ENCODE peak calls at places on chromosomes 11 and 22, in four cellular contexts. B is fibroblast of pulmonary artery, R is astrocyte of the spinal cord, V is fibroblast of mammary gland. W is an unnamed sample.
A peak's percentile ranks its signal among the peaks of the same experiment; 100 is the strongest.

GRCh38 chr11:102421262-102421661 is 31.3 kb downstream of the TMEM123 start:
- DNase-seq in V (no peak), R (no peak), B (no peak), W (no peak)

GRCh38 chr22:27962268-27963191 is 43.5 kb upstream of the PITPNB start:
- DNase-seq in V (peak; percentile 7), B (peak; percentile 18), R (peak; percentile 27), W (no peak)

GRCh38 chr22:50267591-50268390 is 2.4 kb downstream of the MAPK11 start:
- DNase-seq in B (peak; percentile 52), V (peak; percentile 27), R (peak; percentile 38), W (peak; percentile 80)

GRCh38 chr11:34425360-34425759 is 13.4 kb upstream of the CAT start:
- DNase-seq in R (no peak), B (no peak), V (no peak), W (no peak)

GRCh38 chr22:28547132-28547842 is 132.4 kb downstream of the TTC28 start:
- DNase-seq in R (peak; percentile 54), V (peak; percentile 84), B (peak; percentile 82), W (peak; percentile 22)

GRCh38 chr11:96648991-96649390 is 259.2 kb downstream of the JRKL start:
- DNase-seq in V (no peak), B (no peak), R (no peak), W (no peak)

GRCh38 chr11:78560826-78561484 is 13.7 kb downstream of the NARS2 start:
- DNase-seq in V (peak; percentile 18), B (peak; percentile 80), R (peak; percentile 27), W (no peak)

GRCh38 chr22:42296381-42296853 is 26.0 kb upstream of the TCF20 start:
- DNase-seq in R (no peak), B (no peak), V (no peak), W (no peak)

GRCh38 chr11:61026121-61027031 is 54.9 kb downstream of the CD6 start:
- DNase-seq in V (no peak), R (no peak), B (no peak), W (no peak)

GRCh38 chr22:23538502-23538860 is 41.6 kb downstream of the IGLL1 start:
- DNase-seq in R (no peak), V (no peak), B (no peak), W (no peak)
- H3K4me3 ChIP-seq in R (no peak overlapping the region), V (no peak overlapping the region), B (no peak overlapping the region), W (no peak overlapping the region)

GRCh38 chr11:69978841-69979614 is 99.1 kb upstream of the ANO1 start:
- DNase-seq in R (no peak), V (no peak), B (no peak), W (no peak)

GRCh38 chr11:69977951-69978350 is 100.2 kb upstream of the ANO1 start:
- DNase-seq in V (no peak), R (no peak), B (no peak), W (no peak)

GRCh38 chr11:69974528-69974927 is 103.6 kb upstream of the ANO1 start:
- DNase-seq in R (no peak), V (no peak), B (no peak), W (no peak)

GRCh38 chr11:69972351-69972802 is 105.7 kb upstream of the ANO1 start:
- DNase-seq in B (no peak), R (no peak), V (no peak), W (no peak)

DNA sequence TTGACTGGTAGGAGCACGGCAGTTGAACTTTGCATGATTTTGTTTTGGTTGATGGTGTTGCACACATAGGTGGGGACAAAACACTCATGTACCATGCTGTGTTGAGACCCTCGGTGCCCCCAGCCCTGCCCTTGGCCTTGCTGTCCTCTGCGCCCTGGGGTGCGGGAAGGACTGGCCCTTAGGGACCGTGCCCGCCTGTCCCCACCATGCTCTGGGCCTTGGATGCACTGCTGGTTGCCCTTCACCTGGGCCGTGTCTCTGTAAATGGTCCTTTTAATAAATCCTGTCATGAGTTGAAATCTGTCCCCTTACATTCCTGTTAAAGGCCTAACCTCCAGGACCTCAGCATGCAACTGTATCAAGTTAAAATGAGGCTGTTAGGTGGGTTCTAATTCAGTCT is 102.3 kb upstream of the ANO1 start:
- DNase-seq in V (no peak), B (no peak), R (no peak), W (no peak)
- H3K4me3 ChIP-seq in V (no peak overlapping the region), B (no peak overlapping the region), R (no peak overlapping the region), W (no peak overlapping the region)

GRCh38 chr22:39068033-39068785 is 8.9 kb upstream of the APOBEC3G start:
- DNase-seq in V (no peak), B (no peak), R (no peak), W (no peak)
- H3K4me3 ChIP-seq in V (no peak overlapping the region), B (no peak overlapping the region), R (no peak overlapping the region), W (no peak overlapping the region)

GRCh38 chr11:562046-562645 is 1.4 kb downstream of the RASSF7 start:
- DNase-seq in V (no peak), R (no peak), B (no peak), W (no peak)
- H3K4me3 ChIP-seq in V (no peak overlapping the region), R (no peak overlapping the region), B (no peak overlapping the region), W (peak overlapping the region; percentile 54)

GRCh38 chr22:17920145-17920605 is 104.2 kb downstream of the MICAL3 start:
- DNase-seq in R (no peak), V (peak; percentile 20), B (peak; percentile 56), W (peak; percentile 82)
- H3K4me3 ChIP-seq in R (no peak overlapping the region), V (no peak overlapping the region), B (no peak overlapping the region), W (no peak overlapping the region)